ENCODE peak calls at places on chromosomes 7 and 10, in nine cellular contexts. N, P, B, D, T, H, R, M and O are unnamed samples.
A peak's percentile ranks its signal among the peaks of the same experiment; 100 is the strongest.

GRCh38 chr7:19754521-19755116 is 18.8 kb downstream of the TMEM196 start:
- DNase-seq in N (peak; percentile 56), P (no peak), B (no peak), D (peak; percentile 12), T (no peak), H (no peak), R (no peak), M (no peak), O (no peak)

GRCh38 chr10:122276611-122277205 is 5.6 kb downstream of the BTBD16 start:
- DNase-seq in N (no peak), P (no peak), B (peak; percentile 24), D (no peak), T (peak; percentile 43), H (no peak), R (no peak), M (peak; percentile 28), O (no peak)

GRCh38 chr7:94067506-94067905 is 63.4 kb upstream of the BET1 start:
- DNase-seq in N (no peak), P (no peak), B (no peak), D (no peak), T (no peak), H (no peak), R (no peak), M (no peak), O (no peak)

GRCh38 chr10:74738985-74739567 is 87.3 kb upstream of the KAT6B start:
- DNase-seq in N (peak; percentile 97), P (no peak), B (no peak), D (no peak), T (no peak), H (no peak), R (no peak), M (no peak), O (no peak)

GRCh38 chr7:134619627-134620331 is 26.9 kb upstream of the BPGM start:
- DNase-seq in N (no peak), P (no peak), B (no peak), D (peak; percentile 69), T (no peak), H (peak; percentile 70), R (no peak), M (no peak), O (peak; percentile 71)

GRCh38 chr7:92698237-92698841 is 108.1 kb upstream of the FAM133B start:
- DNase-seq in N (no peak), P (peak; percentile 75), B (no peak), D (peak; percentile 92), T (no peak), H (peak; percentile 71), R (no peak), M (no peak), O (peak; percentile 54)

GRCh38 chr7:84232653-84233052 is 38.1 kb upstream of the SEMA3A start:
- DNase-seq in N (no peak), P (no peak), B (no peak), D (no peak), T (no peak), H (peak; percentile 79), R (no peak), M (no peak), O (no peak)

GRCh38 chr7:44081266-44081748 is 1.0 kb downstream of the POLM start:
- DNase-seq in N (peak; percentile 76), P (no peak), B (no peak), D (no peak), T (no peak), H (no peak), R (no peak), M (no peak), O (no peak)

GRCh38 chr7:151795168-151795754 is 81.7 kb downstream of the PRKAG2 start:
- DNase-seq in N (peak; percentile 79), P (no peak), B (peak; percentile 42), D (no peak), T (no peak), H (no peak), R (no peak), M (peak; percentile 62), O (no peak)

GRCh38 chr7:106640368-106641141 is 20.4 kb downstream of the CCDC71L start:
- DNase-seq in N (no peak), P (no peak), B (no peak), D (no peak), T (no peak), H (no peak), R (no peak), M (no peak), O (no peak)

GRCh38 chr7:114939484-114940097 is 17.7 kb downstream of the MDFIC start:
- DNase-seq in N (peak; percentile 61), P (no peak), B (no peak), D (no peak), T (no peak), H (no peak), R (no peak), M (no peak), O (no peak)

GRCh38 chr7:103952408-103952807 is 37.0 kb downstream of the RELN start:
- DNase-seq in N (no peak), P (no peak), B (no peak), D (no peak), T (no peak), H (no peak), R (no peak), M (no peak), O (no peak)

GRCh38 chr7:30855936-30856335 is 55.7 kb upstream of the AQP1 start:
- DNase-seq in N (no peak), P (no peak), B (no peak), D (no peak), T (no peak), H (no peak), R (no peak), M (no peak), O (no peak)

GRCh38 chr7:133293390-133294110 is 40.7 kb downstream of the EXOC4 start:
- DNase-seq in N (no peak), P (no peak), B (no peak), D (no peak), T (no peak), H (no peak), R (no peak), M (no peak), O (no peak)

GRCh38 chr7:30348083-30348560 is 63.7 kb downstream of the ZNRF2 start:
- DNase-seq in N (peak; percentile 89), P (no peak), B (no peak), D (peak; percentile 93), T (peak; percentile 56), H (peak; percentile 48), R (no peak), M (no peak), O (peak; percentile 70)

GRCh38 chr10:49309691-49310371 is 10.9 kb downstream of the C10orf71 start:
- DNase-seq in N (peak; percentile 41), P (no peak), B (no peak), D (no peak), T (no peak), H (no peak), R (no peak), M (no peak), O (no peak)

GRCh38 chr10:63554666-63555065 is 33.5 kb downstream of the REEP3 start:
- DNase-seq in N (peak; percentile 44), P (no peak), B (peak; percentile 52), D (peak; percentile 74), T (peak; percentile 60), H (peak; percentile 51), R (no peak), M (no peak), O (peak; percentile 84)

GRCh38 chr10:71569775-71570588 is 149.6 kb downstream of the C10orf105 start:
- DNase-seq in N (peak; percentile 64), P (peak; percentile 77), B (peak; percentile 60), D (no peak), T (peak; percentile 75), H (no peak), R (peak; percentile 90), M (peak; percentile 84), O (no peak)

GRCh38 chr10:90858489-90858968 is 690 bp upstream of the HTR7 start:
- DNase-seq in N (no peak), P (no peak), B (no peak), D (no peak), T (no peak), H (no peak), R (no peak), M (no peak), O (no peak)

GRCh38 chr7:83469491-83469890 is 179.4 kb downstream of the SEMA3E start:
- DNase-seq in N (no peak), P (no peak), B (no peak), D (no peak), T (no peak), H (no peak), R (no peak), M (no peak), O (no peak)

GRCh38 chr10:79065853-79066252 is 2.9 kb upstream of the ZMIZ1 start:
- DNase-seq in N (no peak), P (no peak), B (no peak), D (no peak), T (no peak), H (no peak), R (no peak), M (peak; percentile 57), O (no peak)

GRCh38 chr7:155490697-155491628 is 33.0 kb downstream of the EN2 start:
- DNase-seq in N (peak; percentile 35), P (peak; percentile 54), B (peak; percentile 66), D (no peak), T (no peak), H (no peak), R (no peak), M (no peak), O (no peak)
- H3K4me3 ChIP-seq in N (peak overlapping the region; percentile 22), P (peak overlapping the region; percentile 38), B (peak overlapping the region; percentile 39), D (no peak overlapping the region), T (no peak overlapping the region), H (no peak overlapping the region), R (no peak overlapping the region), M (peak overlapping the region; percentile 40), O (peak overlapping the region; percentile 9)

DNA sequence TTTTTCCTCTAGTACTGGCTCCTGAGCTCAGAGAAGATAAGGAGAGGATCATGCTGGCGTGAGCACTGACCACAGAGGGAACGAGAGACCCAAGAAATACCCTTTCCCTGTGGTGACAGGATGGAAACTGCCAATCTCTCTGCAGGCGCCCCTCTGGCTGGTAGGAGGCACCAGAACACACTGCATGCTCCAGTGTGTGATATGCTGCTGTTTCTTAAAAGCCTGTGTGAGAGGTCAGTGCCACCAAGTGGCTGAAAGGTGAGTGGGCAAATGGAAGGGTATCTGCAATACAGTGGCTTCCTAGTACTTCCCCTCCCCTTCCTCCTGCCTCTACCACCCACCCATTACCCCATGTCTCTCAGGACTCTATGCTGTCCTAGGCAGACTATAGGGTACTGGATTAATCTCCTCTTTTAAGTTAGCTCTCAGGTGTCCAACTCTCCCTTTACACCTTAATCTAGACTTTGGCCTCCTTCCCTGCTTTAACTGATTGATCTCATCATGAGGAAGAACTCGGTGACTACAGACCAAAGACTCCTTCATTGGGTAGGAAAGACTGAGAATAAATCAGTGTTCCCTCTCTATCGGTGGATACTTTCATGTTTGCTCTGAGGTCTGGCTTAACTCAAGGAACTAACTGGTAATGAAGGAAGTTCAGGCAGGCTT is 283.6 kb downstream of the ADRA2A start:
- DNase-seq in N (peak; percentile 62), P (peak; percentile 10), B (peak; percentile 32), D (no peak), T (peak; percentile 10), H (no peak), R (peak; percentile 78), M (no peak), O (no peak)
- TF ChIP-seq CTCF in N (peak; percentile 68), P (peak; percentile 62), B (peak; percentile 27), D (no peak), T (peak; percentile 29), H (no peak), R (peak; percentile 92), M (peak; percentile 26), O (peak; percentile 44)

GRCh38 chr7:157004839-157005455 is 5.5 kb downstream of the MNX1 start:
- DNase-seq in N (no peak), P (no peak), B (no peak), D (no peak), T (no peak), H (no peak), R (no peak), M (no peak), O (no peak)
- H3K4me3 ChIP-seq in N (no peak overlapping the region), P (no peak overlapping the region), B (no peak overlapping the region), D (no peak overlapping the region), T (no peak overlapping the region), H (no peak overlapping the region), R (no peak overlapping the region), M (no peak overlapping the region), O (no peak overlapping the region)

GRCh38 chr7:67251986-67252558 is 255.4 kb downstream of the TYW1 start:
- DNase-seq in N (no peak), P (no peak), B (no peak), D (no peak), T (no peak), H (no peak), R (no peak), M (no peak), O (no peak)
- TF ChIP-seq CTCF in N (no peak), P (no peak), B (no peak), D (no peak), T (no peak), H (no peak), R (no peak), M (no peak), O (no peak)